ENCODE peak calls at places on chromosomes 1 and 21, in four cellular contexts. K, M, Z and G are unnamed samples. For H3K27me3, the result is how much of the 10 kb centered on the place peaks cover.

GRCh38 chr21:17461582-17461981 is 51.3 kb upstream of the CXADR start:
- DNase-seq in Z (no peak), M (no peak), K (peak), G (no peak)

GRCh38 chr1:18257775-18258174 is 150.2 kb downstream of the IGSF21 start:
- DNase-seq in K (no peak), M (no peak), Z (no peak), G (no peak)

GRCh38 chr1:174967845-174968705 is 31.7 kb upstream of the CACYBP start:
- DNase-seq in K (no peak), M (no peak), Z (no peak), G (no peak)

GRCh38 chr1:160664573-160665051 is 17.8 kb upstream of the SLAMF1 start:
- DNase-seq in M (no peak), K (no peak), Z (no peak), G (no peak)

GRCh38 chr1:171441278-171441677 is 44.1 kb upstream of the PRRC2C start:
- DNase-seq in Z (no peak), M (no peak), K (no peak), G (no peak)

GRCh38 chr1:209565759-209566678 is 17.5 kb upstream of the CAMK1G start:
- DNase-seq in M (peak), K (peak), Z (peak), G (no peak)

GRCh38 chr1:248618878-248619277 is 16.0 kb downstream of the OR2T11 start:
- DNase-seq in Z (peak), M (no peak), K (peak), G (no peak)

GRCh38 chr1:156407344-156407743 is 38.3 kb downstream of the RHBG start:
- DNase-seq in M (no peak), K (no peak), Z (no peak), G (no peak)

GRCh38 chr1:156821801-156822200 is 5.2 kb upstream of the SH2D2A start:
- DNase-seq in Z (no peak), M (no peak), K (no peak), G (no peak)

GRCh38 chr1:83901547-83902155 is 97.3 kb downstream of the TTLL7 start:
- DNase-seq in Z (peak), K (peak), M (no peak), G (no peak)

GRCh38 chr1:75097686-75098085 is 36.5 kb upstream of the LHX8 start:
- DNase-seq in M (no peak), Z (no peak), K (no peak), G (no peak)

GRCh38 chr1:117268926-117269378 is 58.2 kb upstream of the VTCN1 start:
- DNase-seq in M (no peak), K (no peak), Z (no peak), G (peak)

GRCh38 chr1:230702934-230703678 is 10.8 kb downstream of the AGT start:
- DNase-seq in K (no peak), Z (peak), M (no peak), G (no peak)
- H3K27me3 ChIP-seq in K (under half), Z (under half), M (under half), G (under half)

GRCh38 chr1:182552527-182552926 is 36.5 kb downstream of the RNASEL start:
- DNase-seq in M (no peak), K (no peak), Z (no peak), G (no peak)

GRCh38 chr1:182549346-182549745 is 39.7 kb downstream of the RNASEL start:
- DNase-seq in Z (no peak), M (no peak), K (no peak), G (no peak)

GRCh38 chr1:182555493-182555892 is 33.6 kb downstream of the RNASEL start:
- DNase-seq in Z (no peak), K (no peak), M (no peak), G (no peak)

GRCh38 chr1:182549811-182550210 is 39.2 kb downstream of the RNASEL start:
- DNase-seq in M (no peak), K (no peak), Z (no peak), G (no peak)
- H3K27me3 ChIP-seq in M (under half), K (under half), Z (under half), G (under half)

DNA sequence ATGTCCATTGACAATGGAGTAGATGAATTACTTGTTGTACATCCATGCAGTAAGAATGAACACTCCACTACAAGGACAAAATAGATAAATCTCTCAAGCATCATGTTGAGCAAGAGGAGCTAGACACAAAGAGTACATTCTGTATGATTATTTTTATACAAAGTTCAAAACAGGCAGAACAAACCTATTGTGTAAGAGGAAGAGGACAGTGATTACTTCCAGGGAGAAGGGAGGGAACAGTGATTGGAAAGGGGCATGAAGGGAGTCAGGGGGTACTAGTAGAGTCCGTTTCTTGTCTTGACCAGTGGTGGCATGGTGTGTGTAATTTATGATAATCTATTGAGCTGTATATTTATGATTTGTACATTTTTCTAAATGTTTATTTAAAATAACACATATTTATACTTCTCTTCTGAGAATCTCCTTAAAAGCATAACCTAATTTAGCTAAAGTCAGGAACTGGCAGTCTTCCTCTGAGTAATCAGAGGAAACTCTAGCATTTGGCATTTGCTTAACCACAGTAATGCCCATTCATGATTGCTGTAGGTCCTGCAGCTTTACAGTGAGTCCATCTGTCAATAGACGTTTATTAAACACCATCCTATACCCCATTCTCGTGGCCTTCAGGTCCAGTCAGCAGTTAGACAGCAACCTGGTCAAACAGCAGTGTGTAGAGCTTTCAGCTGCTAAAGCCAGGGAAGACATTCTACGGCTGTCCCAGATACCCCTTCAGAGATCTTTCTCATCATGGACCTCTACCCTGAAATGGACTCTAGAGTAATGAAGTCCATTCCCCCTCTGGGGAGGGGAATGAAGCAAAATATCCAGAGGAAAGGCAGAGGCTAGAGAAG is 114.1 kb upstream of the GALNT2 start:
- DNase-seq in Z (no peak), M (no peak), K (no peak), G (no peak)
- H3K27me3 ChIP-seq in Z (under half), M (under half), K (under half), G (under half)

GRCh38 chr1:204616683-204617082 is 68.9 kb downstream of the LRRN2 start:
- DNase-seq in K (no peak), Z (no peak), M (no peak), G (no peak)
- H3K27me3 ChIP-seq in K (under half), Z (under half), M (under half), G (under half)

DNA sequence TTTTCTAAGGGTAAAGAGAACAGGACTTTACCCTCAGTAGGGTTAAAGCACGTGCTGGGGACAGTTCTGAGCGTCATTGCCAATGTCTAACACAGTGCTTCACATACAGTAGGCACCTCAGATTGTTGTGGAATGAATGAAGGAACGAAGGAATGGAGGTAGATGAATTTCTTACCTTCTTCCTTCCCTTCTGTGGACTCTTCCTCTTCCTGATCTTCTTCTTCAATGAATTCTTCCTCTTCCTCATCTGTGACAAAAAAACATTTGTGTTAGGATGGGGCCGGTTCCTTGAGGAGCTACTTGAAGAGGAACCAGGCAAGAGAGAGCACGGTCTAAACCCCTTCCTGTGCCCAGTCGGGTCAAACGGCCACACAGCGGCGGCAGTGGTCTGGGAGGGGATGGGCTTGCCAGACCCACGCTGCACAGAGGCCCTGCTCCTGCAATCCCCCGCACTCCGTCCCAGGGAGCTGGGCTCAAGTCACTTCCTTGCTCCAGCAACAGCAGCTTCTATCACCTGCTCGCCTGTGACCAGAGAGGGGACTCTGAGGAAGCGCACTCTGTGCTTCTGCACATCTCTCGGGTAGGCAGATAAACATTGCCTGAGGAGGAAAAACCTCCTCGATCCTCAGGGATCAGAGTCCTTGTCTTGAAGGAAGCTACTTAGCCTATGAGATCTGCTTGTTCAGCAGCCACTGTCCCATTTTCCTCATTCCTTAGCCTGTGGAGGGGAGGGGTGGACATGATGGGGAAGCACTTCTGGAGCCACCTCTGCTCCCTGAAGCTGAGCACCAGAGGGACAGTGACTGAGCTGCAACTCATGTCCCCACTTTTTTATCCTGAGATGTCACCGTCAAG is 8.0 kb upstream of the SLC30A2 start:
- DNase-seq in Z (no peak), M (no peak), K (no peak), G (no peak)
- H3K27me3 ChIP-seq in Z (under half), M (under half), K (under half), G (under half)

GRCh38 chr1:14113841-14114567 is 414.0 kb downstream of the PRDM2 start:
- DNase-seq in M (peak), Z (no peak), K (peak), G (peak)

GRCh38 chr1:14115976-14116375 is 416.0 kb downstream of the PRDM2 start:
- DNase-seq in M (no peak), K (no peak), Z (no peak), G (no peak)

GRCh38 chr1:14120895-14121294 is 420.9 kb downstream of the PRDM2 start:
- DNase-seq in M (no peak), K (no peak), Z (no peak), G (no peak)

GRCh38 chr1:14117700-14118099 is 417.7 kb downstream of the PRDM2 start:
- DNase-seq in Z (no peak), K (no peak), M (no peak), G (no peak)

DNA sequence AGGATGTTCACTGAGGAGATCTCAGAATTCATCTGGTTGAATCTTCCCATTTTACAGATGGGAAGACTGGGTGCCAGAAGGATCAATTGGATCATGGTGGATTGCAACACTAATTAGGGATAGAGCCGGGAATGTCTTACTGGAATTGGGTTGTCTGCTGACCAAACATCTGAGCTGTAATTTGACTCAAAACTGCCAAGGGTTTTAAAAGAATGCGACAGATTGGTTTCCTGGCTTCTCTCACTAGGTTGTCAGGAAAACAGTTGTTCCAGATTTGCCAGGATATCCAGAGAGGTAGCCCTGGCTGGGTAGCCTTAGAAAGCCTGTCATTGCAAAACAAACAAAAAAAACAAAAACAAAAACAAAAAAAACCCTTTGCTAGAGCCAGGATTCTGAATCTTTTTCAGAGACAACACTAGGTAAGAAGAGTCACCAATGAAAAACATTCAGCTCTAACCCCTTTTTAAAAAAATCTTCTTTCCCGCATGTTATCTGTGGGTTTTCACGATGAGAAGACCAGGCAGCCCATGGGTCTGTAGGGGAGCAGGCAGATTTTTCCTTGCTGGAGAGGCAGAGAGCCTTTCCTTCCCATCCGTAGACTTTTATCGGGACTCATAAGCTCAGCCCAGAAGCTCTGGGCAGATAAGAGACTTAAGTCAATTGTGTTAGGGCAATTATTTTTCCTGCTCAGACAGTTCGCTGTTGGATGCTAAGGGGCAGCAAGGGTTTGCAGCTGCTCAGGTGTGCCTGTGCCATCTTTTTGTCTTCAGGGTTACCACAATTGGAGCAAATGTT is 418.9 kb downstream of the PRDM2 start:
- DNase-seq in Z (no peak), K (no peak), M (no peak), G (no peak)
- H3K27me3 ChIP-seq in Z (under half), K (under half), M (under half), G (under half)